ENCODE peak calls at places on chromosome 22, in seven cellular contexts. S, X, W, Q, F, C and B are unnamed samples.

GRCh38 chr22:45006101-45006872 is 3.5 kb downstream of the PHF21B start:
- DNase-seq in X (no peak), W (no peak), F (no peak), Q (no peak), C (peak), S (no peak), B (no peak)

GRCh38 chr22:35134637-35135036 is 68.7 kb downstream of the ISX start:
- DNase-seq in C (no peak), W (no peak), F (no peak), S (no peak), X (no peak), Q (no peak), B (no peak)

GRCh38 chr22:47076758-47077157 is 314.3 kb downstream of the TBC1D22A start:
- DNase-seq in S (no peak), F (no peak), Q (no peak), X (no peak), C (no peak), W (no peak), B (no peak)

GRCh38 chr22:22799561-22799960 is 88.1 kb upstream of the IGLL5 start:
- DNase-seq in Q (no peak), S (no peak), F (no peak), X (no peak), W (no peak), C (no peak), B (no peak)

GRCh38 chr22:48264586-48264985 is 1502.1 kb downstream of the TBC1D22A start:
- DNase-seq in C (no peak), W (no peak), Q (no peak), S (no peak), X (no peak), F (peak), B (no peak)

GRCh38 chr22:47452184-47452583 is 689.7 kb downstream of the TBC1D22A start:
- DNase-seq in Q (peak), W (peak), F (no peak), S (no peak), X (peak), C (no peak), B (no peak)

GRCh38 chr22:38949889-38950405 is 7.5 kb upstream of the APOBEC3A start:
- DNase-seq in Q (no peak), C (no peak), S (no peak), W (no peak), F (no peak), X (no peak), B (no peak)

GRCh38 chr22:19853058-19853878 is 1.4 kb downstream of the GNB1L start:
- DNase-seq in S (no peak), W (no peak), C (no peak), Q (no peak), X (no peak), F (no peak), B (no peak)

GRCh38 chr22:21865041-21865440 is 2.4 kb downstream of the MAPK1 start:
- DNase-seq in X (no peak), C (no peak), F (no peak), W (no peak), Q (peak), S (no peak), B (peak)

GRCh38 chr22:39173787-39174497 is 21.5 kb upstream of the CBX7 start:
- DNase-seq in W (no peak), S (no peak), C (no peak), F (peak), Q (no peak), X (no peak), B (no peak)

GRCh38 chr22:26952004-26952403 is 294.6 kb downstream of the MIAT start:
- DNase-seq in C (no peak), F (no peak), W (no peak), S (no peak), X (no peak), Q (no peak), B (no peak)

GRCh38 chr22:47659467-47660302 is 897.2 kb downstream of the TBC1D22A start:
- DNase-seq in C (no peak), F (no peak), X (no peak), S (no peak), Q (no peak), W (no peak), B (no peak)

GRCh38 chr22:42820075-42820763 is 36.9 kb downstream of the ARFGAP3 start:
- DNase-seq in W (peak), C (peak), Q (no peak), F (peak), S (no peak), X (peak), B (no peak)